ENCODE peak calls at places on chromosomes 4 and X, in four cellular contexts. E is HCEC 1CT, K is caudate nucleus, X is DMS153. J is an unnamed sample.
A peak's percentile ranks its signal among the peaks of the same experiment; 100 is the strongest.

GRCh38 chr4:91973479-91974153 is 330.1 kb upstream of the GRID2 start:
- DNase-seq in X (no peak), K (no peak), E (no peak), J (no peak)

GRCh38 chrX:68842781-68843581 is 14.2 kb downstream of the EFNB1 start:
- DNase-seq in E (no peak), X (no peak), K (no peak), J (no peak)

GRCh38 chr4:26173619-26174018 is 147.2 kb upstream of the RBPJ start:
- DNase-seq in K (no peak), X (no peak), E (peak; percentile 47), J (no peak)

GRCh38 chr4:113499696-113500095 is 261.8 kb downstream of the CAMK2D start:
- DNase-seq in X (no peak), K (no peak), E (peak; percentile 71), J (no peak)

GRCh38 chr4:18445110-18445509 is 423.6 kb upstream of the LCORL start:
- DNase-seq in K (no peak), X (no peak), E (no peak), J (no peak)

GRCh38 chr4:1404573-1405248 is 1.5 kb downstream of the NKX1-1 start:
- DNase-seq in K (no peak), X (no peak), E (no peak), J (no peak)

GRCh38 chr4:79865253-79865652 is 207.8 kb downstream of the ANTXR2 start:
- DNase-seq in K (no peak), X (no peak), E (peak; percentile 49), J (no peak)

GRCh38 chrX:1914606-1915365 is 299.9 kb downstream of the ASMT start:
- DNase-seq in E (no peak), X (no peak), K (no peak), J (no peak)

GRCh38 chr4:21202959-21203358 is 502.7 kb downstream of the PACRGL start:
- DNase-seq in K (peak; percentile 21), X (no peak), E (no peak), J (no peak)

GRCh38 chr4:141913928-141914327 is 277.5 kb downstream of the IL15 start:
- DNase-seq in K (no peak), X (no peak), E (no peak), J (no peak)

GRCh38 chr4:10371869-10372471 is 85.3 kb downstream of the ZNF518B start:
- DNase-seq in X (no peak), K (no peak), E (no peak), J (no peak)

GRCh38 chrX:154738013-154738738 is 12.7 kb downstream of the GAB3 start:
- DNase-seq in K (no peak), E (peak; percentile 81), X (no peak), J (no peak)

GRCh38 chr4:11367371-11367770 is 61.3 kb downstream of the HS3ST1 start:
- DNase-seq in K (peak; percentile 45), X (no peak), E (no peak), J (no peak)

GRCh38 chrX:153735274-153735673 is 10.6 kb downstream of the ABCD1 start:
- DNase-seq in X (no peak), E (no peak), K (no peak), J (no peak)

GRCh38 chr4:146134761-146135160 is 40.8 kb upstream of the LSM6 start:
- DNase-seq in E (no peak), K (no peak), X (peak; percentile 92), J (no peak)

GRCh38 chr4:37815591-37815990 is 10.9 kb upstream of the PGM2 start:
- DNase-seq in E (no peak), K (no peak), X (no peak), J (no peak)

GRCh38 chr4:40722576-40723161 is 27.1 kb upstream of the NSUN7 start:
- DNase-seq in E (no peak), K (no peak), X (no peak), J (no peak)

GRCh38 chrX:63751481-63751880 is 33.5 kb downstream of the ARHGEF9 start:
- DNase-seq in K (no peak), E (no peak), X (no peak), J (no peak)

GRCh38 chrX:69153060-69153730 is 12.1 kb downstream of the PJA1 start:
- DNase-seq in X (no peak), K (peak; percentile 68), E (peak; percentile 1), J (no peak)

GRCh38 chrX:123610915-123611314 is 121.9 kb downstream of the THOC2 start:
- DNase-seq in X (no peak), E (no peak), K (no peak), J (no peak)

GRCh38 chrX:14802943-14803710 is 69.7 kb downstream of the FANCB start:
- DNase-seq in E (no peak), X (no peak), K (no peak), J (no peak)

GRCh38 chr4:54570822-54571221 is 86.9 kb upstream of the KIT start:
- DNase-seq in X (no peak), E (no peak), K (no peak), J (no peak)